ENCODE peak calls at places on chromosomes 5 and 9, in ten cellular contexts. X, H, A, U, Z, J, B, E, Y and C are unnamed samples. For H3K4me1, the result is how much of the 10 kb centered on the place peaks cover.

GRCh38 chr5:112956606-112957005 is 20.0 kb upstream of the DCP2 start:
- DNase-seq in J (no peak), H (no peak), E (no peak), A (no peak), B (no peak), Y (no peak), Z (peak), U (no peak), X (no peak), C (no peak)

GRCh38 chr9:128406848-128407391 is 13.7 kb upstream of the CERCAM start:
- DNase-seq in B (no peak), Z (peak), A (no peak), X (no peak), U (no peak), E (no peak), Y (no peak), J (no peak), H (no peak), C (no peak)

GRCh38 chr5:124743534-124744169 is 2.8 kb downstream of the ZNF608 start:
- DNase-seq in Y (peak), X (peak), A (no peak), B (no peak), Z (no peak), E (no peak), U (no peak), J (no peak), H (no peak), C (no peak)

GRCh38 chr5:14894748-14895147 is 23.2 kb upstream of the ANKH start:
- DNase-seq in H (no peak), B (no peak), J (no peak), Y (no peak), A (no peak), Z (no peak), U (no peak), X (no peak), E (no peak), C (no peak)

GRCh38 chr9:109249615-109250014 is 71.2 kb downstream of the EPB41L4B start:
- DNase-seq in Z (no peak), U (no peak), A (no peak), B (no peak), X (no peak), J (no peak), Y (no peak), E (no peak), H (no peak), C (no peak)

GRCh38 chr9:27491164-27491563 is 32.9 kb upstream of the IFNK start:
- DNase-seq in J (no peak), E (no peak), B (no peak), Y (no peak), U (no peak), Z (peak), A (no peak), H (no peak), X (peak), C (no peak)

GRCh38 chr9:117487555-117488175 is 72.8 kb upstream of the ASTN2 start:
- DNase-seq in B (peak), Z (peak), E (peak), X (peak), H (peak), A (peak), J (peak), U (peak), Y (peak), C (peak)

GRCh38 chr9:137297966-137298365 is 4.1 kb downstream of the NRARP start:
- DNase-seq in H (no peak), X (no peak), B (no peak), Z (no peak), U (peak), Y (no peak), A (no peak), E (no peak), J (no peak), C (peak)

GRCh38 chr5:153463806-153464205 is 26.7 kb upstream of the GRIA1 start:
- DNase-seq in Y (no peak), U (no peak), J (no peak), Z (no peak), H (no peak), A (no peak), X (no peak), B (no peak), E (no peak), C (no peak)

GRCh38 chr9:110427497-110428104 is 89.9 kb upstream of the TXNDC8 start:
- DNase-seq in E (no peak), U (peak), B (peak), X (peak), J (peak), H (no peak), Y (peak), Z (peak), A (peak), C (peak)

GRCh38 chr5:125349432-125349831 is 603.0 kb upstream of the ZNF608 start:
- DNase-seq in U (no peak), H (no peak), J (no peak), E (no peak), A (no peak), B (no peak), X (no peak), Z (peak), Y (no peak), C (no peak)

GRCh38 chr9:17528859-17529258 is 50.0 kb upstream of the SH3GL2 start:
- DNase-seq in X (peak), U (no peak), Y (no peak), J (no peak), E (no peak), H (no peak), B (no peak), A (no peak), Z (peak), C (no peak)

GRCh38 chr5:158718738-158719505 is 380.8 kb downstream of the EBF1 start:
- DNase-seq in B (no peak), J (no peak), A (no peak), H (no peak), Y (no peak), X (no peak), U (no peak), Z (peak), E (no peak), C (no peak)

GRCh38 chr5:9557696-9558095 is 11.8 kb upstream of the SEMA5A start:
- DNase-seq in E (no peak), H (no peak), U (no peak), Z (no peak), A (no peak), X (no peak), J (no peak), Y (no peak), B (no peak), C (no peak)

GRCh38 chr9:72602629-72603028 is 81.2 kb downstream of the TMC1 start:
- DNase-seq in J (no peak), U (no peak), E (no peak), Y (no peak), A (no peak), Z (no peak), B (no peak), H (no peak), X (no peak), C (no peak)

GRCh38 chr9:137194909-137195308 is 5.6 kb downstream of the TPRN start:
- DNase-seq in Y (no peak), B (no peak), Z (no peak), J (no peak), A (no peak), U (no peak), E (no peak), X (no peak), H (no peak), C (no peak)

GRCh38 chr5:72920690-72921089 is 35.2 kb upstream of the FCHO2 start:
- DNase-seq in Z (peak), H (no peak), E (no peak), U (no peak), Y (no peak), B (peak), X (peak), A (no peak), J (peak), C (no peak)

GRCh38 chr9:128374221-128374675 is 3.1 kb downstream of the URM1 start:
- DNase-seq in U (no peak), J (no peak), X (no peak), Y (no peak), A (no peak), E (no peak), H (no peak), Z (no peak), B (no peak), C (no peak)

GRCh38 chr9:104927216-104927911 is 591 bp downstream of the ABCA1 start:
- DNase-seq in H (no peak), E (no peak), Y (peak), A (peak), U (peak), J (peak), B (peak), X (peak), Z (peak), C (peak)

GRCh38 chr5:173324115-173325001 is 3.9 kb downstream of the STC2 start:
- DNase-seq in E (peak), J (no peak), Z (peak), X (no peak), B (no peak), A (peak), Y (peak), H (no peak), U (peak), C (peak)

GRCh38 chr5:131694926-131695325 is 59.9 kb upstream of the RAPGEF6 start:
- DNase-seq in H (no peak), X (no peak), Z (no peak), A (no peak), Y (no peak), U (no peak), B (no peak), E (no peak), J (no peak), C (no peak)

GRCh38 chr5:180591249-180591887 is at the start of gene SCGB3A1:
- DNase-seq in Y (no peak), B (no peak), A (no peak), X (no peak), E (peak), U (peak), Z (peak), H (no peak), J (peak), C (peak)

GRCh38 chr9:115921301-115921700 is 232.3 kb upstream of the PAPPA start:
- DNase-seq in A (no peak), H (no peak), Z (peak), J (no peak), B (no peak), E (no peak), U (no peak), Y (no peak), X (no peak), C (no peak)

GRCh38 chr9:37836386-37836785 is 35.8 kb downstream of the DCAF10 start:
- DNase-seq in J (peak), E (no peak), Y (no peak), B (no peak), A (no peak), X (no peak), Z (no peak), U (no peak), H (no peak), C (no peak)

GRCh38 chr5:142722146-142722545 is 36.3 kb upstream of the FGF1 start:
- DNase-seq in Z (peak), B (no peak), H (no peak), E (no peak), A (no peak), X (no peak), J (no peak), Y (no peak), U (no peak), C (no peak)

GRCh38 chr5:153223376-153223775 is 267.1 kb upstream of the GRIA1 start:
- DNase-seq in E (no peak), X (no peak), A (no peak), Z (peak), H (no peak), Y (no peak), B (no peak), U (no peak), J (no peak), C (no peak)

DNA sequence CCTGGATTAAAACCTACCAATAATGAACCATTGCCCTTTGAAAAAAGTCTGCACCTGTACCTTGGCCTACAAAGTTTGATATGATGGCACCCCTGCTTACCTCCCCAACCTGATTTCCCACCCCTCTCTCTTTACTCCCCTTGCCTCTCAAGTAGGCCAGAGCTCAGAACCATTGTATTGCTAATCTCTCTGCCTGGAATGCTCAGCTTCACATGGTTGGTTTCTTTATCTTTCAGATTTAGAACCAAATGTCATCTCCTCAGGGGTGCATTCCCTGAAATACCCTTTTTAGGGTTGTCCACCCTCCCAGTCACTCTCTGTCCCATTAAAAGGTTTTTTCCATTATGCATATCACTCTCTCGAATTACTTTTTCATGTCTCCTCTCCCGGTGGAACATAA is 116.6 kb upstream of the VCAN start:
- DNase-seq in X (no peak), Y (no peak), J (no peak), U (no peak), Z (no peak), B (no peak), A (no peak), E (no peak), H (no peak), C (no peak)
- H3K4me3 ChIP-seq in X (no peak), Y (no peak), J (no peak), U (no peak), Z (no peak), B (no peak), A (no peak), E (no peak), H (no peak), C (no peak)

DNA sequence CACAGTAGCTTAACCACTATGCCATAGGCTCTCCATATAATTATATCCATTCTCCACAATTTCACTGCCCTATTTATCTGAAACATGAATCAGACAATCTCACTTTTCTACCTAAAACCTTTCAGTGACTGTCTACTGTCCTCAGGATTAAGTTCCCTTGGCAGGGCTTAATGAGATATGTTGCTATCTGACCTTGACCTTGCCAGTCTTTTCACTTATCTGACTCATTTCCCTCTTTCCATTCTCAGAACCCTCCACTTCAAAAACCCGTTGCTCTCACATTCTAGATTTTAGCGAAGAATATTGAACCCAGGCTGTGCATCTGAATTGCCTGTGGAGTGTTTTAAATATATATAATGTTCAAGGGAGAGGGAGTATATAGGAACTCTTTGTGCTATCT is 452.1 kb upstream of the MPDZ start:
- DNase-seq in B (no peak), Y (no peak), X (no peak), Z (no peak), U (no peak), J (no peak), E (no peak), A (no peak), H (no peak), C (no peak)
- H3K4me1 ChIP-seq in B (under half), Y (under half), X (under half), Z (under half), U (under half), J (under half), E (under half), A (under half), H (under half), C (under half)

GRCh38 chr5:115435065-115435775 is 109.4 kb downstream of the FEM1C start:
- DNase-seq in A (no peak), Y (no peak), U (no peak), X (no peak), E (no peak), H (no peak), J (no peak), Z (no peak), B (no peak), C (no peak)

GRCh38 chr5:115430374-115430773 is 114.2 kb downstream of the FEM1C start:
- DNase-seq in X (no peak), B (no peak), A (no peak), Y (no peak), J (no peak), U (no peak), Z (no peak), E (no peak), H (no peak), C (no peak)

GRCh38 chr5:115431116-115431515 is 113.5 kb downstream of the FEM1C start:
- DNase-seq in Y (no peak), A (no peak), B (no peak), J (no peak), U (no peak), Z (no peak), H (no peak), X (no peak), E (no peak), C (no peak)

GRCh38 chr5:115433918-115434317 is 110.7 kb downstream of the FEM1C start:
- DNase-seq in Y (no peak), A (no peak), J (no peak), Z (no peak), H (no peak), E (no peak), B (no peak), U (no peak), X (no peak), C (no peak)

GRCh38 chr5:115432691-115433090 is 111.9 kb downstream of the FEM1C start:
- DNase-seq in J (no peak), X (no peak), Y (no peak), E (no peak), A (no peak), H (no peak), Z (no peak), B (no peak), U (no peak), C (no peak)
- H3K27ac ChIP-seq in J (no peak), X (no peak), Y (no peak), E (no peak), A (no peak), H (no peak), Z (no peak), B (no peak), U (no peak), C (no peak)

DNA sequence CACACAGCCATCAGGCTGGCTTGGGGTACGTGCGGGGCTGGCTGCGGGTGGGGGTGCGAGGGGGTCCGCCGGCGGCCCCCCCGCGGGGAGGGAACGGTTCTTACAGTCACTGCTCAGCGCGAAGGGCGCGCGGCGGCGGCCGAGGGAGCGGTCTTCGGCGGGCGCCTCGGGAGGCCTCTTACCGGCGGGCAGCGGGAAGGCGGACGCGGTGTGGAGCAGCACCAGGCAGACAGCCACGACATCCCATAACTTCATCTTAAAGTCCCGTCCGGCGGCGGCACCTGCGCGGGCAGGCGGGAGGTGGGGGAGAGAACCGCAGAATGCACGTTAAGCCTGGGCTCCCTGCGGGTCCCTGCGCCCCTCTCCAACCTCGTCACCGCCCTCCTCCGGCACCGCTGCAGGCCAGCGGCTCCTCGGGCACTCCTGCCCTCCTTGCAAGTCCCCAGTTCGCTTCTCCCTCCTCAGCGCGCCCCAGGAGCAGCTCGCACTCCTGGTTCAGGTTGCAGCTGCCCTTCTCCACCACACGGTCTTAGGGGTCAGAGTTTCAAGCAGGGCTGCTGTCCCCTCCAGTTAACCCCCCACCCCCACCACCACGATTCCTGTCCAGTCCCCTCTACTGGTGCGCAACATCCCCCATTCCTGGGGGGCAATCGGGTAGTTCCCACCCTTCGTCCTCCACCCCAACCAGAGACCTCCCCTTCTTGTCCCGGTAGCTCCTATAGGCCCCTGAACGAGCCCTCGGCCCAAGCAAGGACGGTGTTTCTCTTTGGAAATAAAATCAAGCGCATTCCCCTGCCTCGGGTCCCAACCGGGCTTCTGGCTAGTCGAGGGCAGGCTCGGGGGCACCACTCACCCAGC is 5.1 kb downstream of the GDNF start:
- DNase-seq in A (no peak), H (no peak), U (no peak), E (no peak), J (no peak), Z (no peak), B (no peak), X (no peak), Y (no peak), C (no peak)
- H3K4me3 ChIP-seq in A (no peak), H (no peak), U (no peak), E (no peak), J (no peak), Z (peak), B (no peak), X (no peak), Y (no peak), C (no peak)

GRCh38 chr5:134506054-134507039 is 19.1 kb upstream of the JADE2 start:
- DNase-seq in J (no peak), Z (peak), Y (peak), X (no peak), U (peak), B (peak), A (peak), E (peak), H (no peak), C (peak)
- H3K4me1 ChIP-seq in J (under half), Z (under half), Y (under half), X (under half), U (under half), B (half or more), A (under half), E (under half), H (under half), C (under half)

GRCh38 chr9:70091103-70091502 is 47.5 kb downstream of the MAMDC2 start:
- DNase-seq in Z (no peak), X (no peak), U (no peak), A (no peak), E (no peak), B (no peak), Y (no peak), H (no peak), J (no peak), C (no peak)
- H3K27ac ChIP-seq in Z (no peak), X (no peak), U (no peak), A (peak), E (no peak), B (no peak), Y (no peak), H (no peak), J (no peak), C (peak)